ENCODE peak calls at places on chromosomes 5 and 9, in six cellular contexts. J is GM12878, G is H1, R is GM12891, C is HepG2, V is K562. B is an unnamed sample.

GRCh38 chr9:122402403-122403268 is 31.8 kb downstream of the PTGS1 start:
- DNase-seq in V (peak; percentile 50), J (no peak), C (peak; percentile 27), G (no peak), R (no peak), B (no peak)

GRCh38 chr9:126326228-126327015 is at the start of gene MVB12B:
- DNase-seq in V (peak; percentile 56), G (no peak), J (no peak), C (no peak), R (peak; percentile 67), B (peak; percentile 57)

GRCh38 chr9:110579763-110580255 is 268 bp upstream of the SVEP1 start:
- DNase-seq in G (no peak), R (no peak), C (no peak), V (no peak), J (no peak), B (no peak)

GRCh38 chr9:125966456-125966855 is 219.3 kb downstream of the PBX3 start:
- DNase-seq in V (no peak), J (no peak), C (no peak), G (no peak), R (no peak), B (no peak)

GRCh38 chr9:75108571-75108970 is 20.3 kb downstream of the OSTF1 start:
- DNase-seq in V (no peak), R (no peak), C (no peak), G (no peak), J (no peak), B (no peak)

GRCh38 chr5:135079760-135080159 is 45.7 kb upstream of the PITX1 start:
- DNase-seq in G (no peak), V (no peak), J (no peak), C (no peak), R (no peak), B (no peak)

GRCh38 chr5:71861682-71862457 is 142.8 kb downstream of the CARTPT start:
- DNase-seq in R (no peak), V (no peak), G (no peak), J (no peak), C (no peak), B (no peak)

GRCh38 chr9:81052846-81053245 is 636.5 kb downstream of the TLE1 start:
- DNase-seq in V (no peak), J (no peak), C (no peak), G (no peak), R (no peak), B (no peak)

GRCh38 chr9:35914307-35914807 is 5.1 kb downstream of the SPAAR start:
- DNase-seq in R (no peak), C (peak; percentile 85), J (no peak), G (no peak), V (peak; percentile 88), B (no peak)

GRCh38 chr5:73201547-73202513 is 28.8 kb downstream of the TMEM174 start:
- DNase-seq in V (peak; percentile 79), J (no peak), G (peak; percentile 99), C (peak; percentile 63), R (peak; percentile 46), B (peak; percentile 42)

GRCh38 chr5:180599981-180600553 is 8.8 kb upstream of the SCGB3A1 start:
- DNase-seq in V (peak; percentile 5), C (no peak), R (peak; percentile 10), J (no peak), G (no peak), B (no peak)

GRCh38 chr5:180811623-180812119 is 9.1 kb upstream of the MGAT1 start:
- DNase-seq in G (no peak), J (no peak), V (no peak), C (no peak), R (no peak), B (no peak)

GRCh38 chr9:22053178-22053577 is 44.1 kb upstream of the CDKN2B start:
- DNase-seq in C (no peak), R (no peak), G (no peak), V (no peak), J (no peak), B (no peak)

GRCh38 chr9:98607152-98607551 is 101.6 kb downstream of the GABBR2 start:
- DNase-seq in C (no peak), J (no peak), V (no peak), R (no peak), G (no peak), B (no peak)

GRCh38 chr5:55231476-55232193 is 1.8 kb downstream of the CCNO start:
- DNase-seq in R (peak; percentile 14), V (no peak), J (no peak), C (no peak), G (peak; percentile 62), B (no peak)

GRCh38 chr5:180691046-180691445 is 41.6 kb upstream of the FLT4 start:
- DNase-seq in C (no peak), J (no peak), G (no peak), V (no peak), R (no peak), B (no peak)

GRCh38 chr5:129905467-129906176 is 1.4 kb downstream of the CHSY3 start:
- DNase-seq in G (peak; percentile 65), R (no peak), J (no peak), C (no peak), V (no peak), B (no peak)

DNA sequence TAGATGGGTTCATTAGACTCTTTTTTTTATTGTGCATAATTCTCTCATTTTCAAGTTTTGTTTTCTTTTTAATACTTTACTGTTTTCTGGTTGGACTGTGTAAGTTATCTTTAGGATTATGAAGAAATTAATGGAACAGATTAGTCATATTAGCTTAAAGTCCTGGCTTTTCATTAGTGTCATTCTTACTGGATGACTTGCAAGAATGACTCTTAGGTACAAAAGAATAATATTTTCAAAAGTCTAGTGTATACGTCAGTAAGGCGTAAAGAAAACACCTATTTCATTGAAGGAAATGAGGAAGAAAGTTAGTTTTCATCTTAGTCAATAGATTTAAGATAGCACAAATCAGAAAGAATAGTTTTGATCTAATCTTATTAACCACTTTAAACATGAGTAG is 20.4 kb downstream of the UHRF2 start:
- DNase-seq in G (no peak), R (no peak), V (no peak), C (no peak), J (no peak), B (no peak)
- TF ChIP-seq TAF1 in G (no peak), R (no peak), V (no peak), C (no peak), J (no peak), B (no peak)

GRCh38 chr9:109092051-109092580 is 27.6 kb downstream of the TMEM245 start:
- DNase-seq in C (no peak), V (no peak), R (no peak), G (no peak), J (no peak), B (no peak)

GRCh38 chr9:109094268-109094667 is 25.5 kb downstream of the TMEM245 start:
- DNase-seq in J (no peak), R (no peak), V (no peak), G (no peak), C (no peak), B (no peak)

GRCh38 chr9:109095321-109095720 is 24.4 kb downstream of the TMEM245 start:
- DNase-seq in C (no peak), R (no peak), G (no peak), V (no peak), J (no peak), B (no peak)

GRCh38 chr9:109088221-109088620 is 31.5 kb downstream of the TMEM245 start:
- DNase-seq in G (no peak), R (no peak), C (no peak), V (no peak), J (no peak), B (no peak)

GRCh38 chr9:109092587-109092986 is 27.2 kb downstream of the TMEM245 start:
- DNase-seq in R (no peak), J (no peak), V (no peak), G (no peak), C (no peak), B (no peak)
- TF ChIP-seq POLR2AphosphoS5 in R (no peak), J (no peak), V (no peak), G (no peak), C (no peak), B (no peak)

GRCh38 chr9:135886147-135886981 is 21.0 kb downstream of the CAMSAP1 start:
- DNase-seq in J (no peak), R (no peak), G (no peak), V (no peak), C (no peak), B (no peak)

GRCh38 chr9:135888126-135888765 is 19.1 kb downstream of the CAMSAP1 start:
- DNase-seq in C (no peak), J (no peak), G (no peak), R (no peak), V (no peak), B (no peak)

GRCh38 chr9:135888766-135889394 is 18.5 kb downstream of the CAMSAP1 start:
- DNase-seq in G (no peak), J (no peak), V (no peak), R (no peak), C (no peak), B (no peak)

GRCh38 chr9:135887021-135887507 is 20.3 kb downstream of the CAMSAP1 start:
- DNase-seq in J (no peak), C (no peak), R (no peak), V (no peak), G (no peak), B (no peak)

DNA sequence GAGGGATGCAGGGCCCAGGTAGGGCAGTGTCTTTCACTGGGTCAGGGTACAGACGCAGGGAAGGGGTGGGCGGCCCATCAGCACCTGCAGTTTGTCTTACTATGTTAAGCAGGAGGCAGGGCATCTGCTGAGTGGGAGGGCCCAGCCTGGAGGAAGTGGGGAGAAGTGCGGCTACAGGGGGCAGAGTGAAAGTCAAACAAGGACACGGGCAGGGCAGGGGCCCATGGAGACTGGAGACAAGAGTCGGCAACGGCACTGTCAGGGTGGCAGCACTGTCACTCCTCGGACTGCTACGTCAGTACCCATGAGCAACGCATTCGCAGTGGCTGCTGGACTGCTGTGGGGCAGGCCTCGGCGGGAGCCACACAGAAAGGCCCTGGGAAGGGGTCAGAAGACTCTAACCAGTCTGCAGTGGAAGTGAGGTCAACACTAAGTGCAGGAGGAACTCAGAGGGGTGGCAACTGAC is 19.7 kb downstream of the CAMSAP1 start:
- DNase-seq in R (peak; percentile 62), J (peak; percentile 19), G (peak; percentile 69), C (no peak), V (no peak), B (peak; percentile 65)
- TF ChIP-seq POLR2A in R (no peak), J (no peak), G (no peak), C (no peak), V (no peak), B (no peak)

GRCh38 chr5:157266286-157267007 is 524 bp downstream of the CYFIP2 start:
- DNase-seq in G (peak; percentile 78), J (no peak), V (no peak), C (no peak), R (peak; percentile 29), B (peak; percentile 43)
- TF ChIP-seq TAF1 in G (peak; percentile 5), J (no peak), V (no peak), C (no peak), R (no peak), B (peak; percentile 29)

DNA sequence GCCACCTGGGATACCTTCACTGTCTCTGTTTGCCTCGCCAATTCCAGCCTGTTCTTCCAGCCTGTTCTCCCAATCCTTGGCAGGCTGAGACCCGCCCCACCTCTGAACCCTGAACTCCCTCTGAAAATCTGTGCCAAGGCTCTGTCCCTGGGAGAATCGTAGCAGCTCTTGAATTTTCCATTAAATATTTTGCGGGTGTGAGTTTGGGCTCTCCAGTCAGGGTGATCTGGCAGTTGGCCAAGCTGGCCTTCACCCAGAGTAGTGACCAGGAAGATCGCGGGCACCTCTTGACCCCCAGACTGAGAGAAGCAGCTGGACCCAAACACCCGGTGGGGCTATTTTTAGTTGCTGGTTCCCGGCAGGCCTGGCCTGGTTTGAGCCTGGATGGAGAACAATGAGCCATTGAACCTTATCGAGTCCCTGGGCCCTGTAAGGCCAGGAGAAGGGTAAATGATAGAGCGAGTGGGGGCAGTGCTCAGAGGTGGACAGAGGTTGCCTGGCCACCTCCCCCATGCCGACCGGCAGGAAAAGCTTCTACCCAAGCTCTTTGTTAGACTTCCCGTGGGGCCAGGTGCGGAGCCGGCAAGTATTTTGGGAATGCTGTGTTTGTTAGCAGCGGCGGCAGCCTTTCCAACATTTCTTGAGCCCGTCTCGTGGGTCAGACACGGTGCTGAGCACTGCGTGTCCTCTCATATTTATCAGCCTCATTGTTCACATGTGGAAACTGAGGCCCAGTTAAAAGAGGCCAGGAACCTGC is 146.2 kb downstream of the RGS3 start:
- DNase-seq in J (no peak), V (no peak), R (no peak), G (no peak), C (peak; percentile 97), B (no peak)
- TF ChIP-seq POLR2AphosphoS5 in J (no peak), V (no peak), R (no peak), G (no peak), C (no peak), B (no peak)